ENCODE peak calls at places on chromosomes 5 and 9, in four cellular contexts. One of them, this sample, is unnamed.
A peak's percentile ranks its signal among the peaks of the same experiment; 100 is the strongest.

GRCh38 chr5:61407706-61408105 is 75.6 kb downstream of the ZSWIM6 start:
- DNase-seq in amygdala: no peak
- DNase-seq in G401: peak; percentile 51
- DNase-seq in stimulated activated CD4-positive, alpha-beta T cell treated with anti-CD3 and anti-CD28 coated beads, TNF-alpha, amount 100 ng/mL, for 1 hour: no peak
- DNase-seq in this sample: no peak

GRCh38 chr5:127070243-127070642 is 3.1 kb downstream of the C5orf63 start:
- DNase-seq in amygdala: no peak
- DNase-seq in G401: no peak
- DNase-seq in stimulated activated CD4-positive, alpha-beta T cell treated with anti-CD3 and anti-CD28 coated beads, TNF-alpha, amount 100 ng/mL, for 1 hour: no peak
- DNase-seq in this sample: no peak

GRCh38 chr9:81964216-81965171 is 21.2 kb downstream of the SPATA31D3 start:
- DNase-seq in amygdala: no peak
- DNase-seq in G401: no peak
- DNase-seq in stimulated activated CD4-positive, alpha-beta T cell treated with anti-CD3 and anti-CD28 coated beads, TNF-alpha, amount 100 ng/mL, for 1 hour: no peak
- DNase-seq in this sample: no peak

GRCh38 chr5:133222979-133223378 is 171.2 kb downstream of the HSPA4 start:
- DNase-seq in amygdala: no peak
- DNase-seq in G401: no peak
- DNase-seq in stimulated activated CD4-positive, alpha-beta T cell treated with anti-CD3 and anti-CD28 coated beads, TNF-alpha, amount 100 ng/mL, for 1 hour: no peak
- DNase-seq in this sample: no peak

GRCh38 chr9:75133396-75133795 is 45.1 kb downstream of the OSTF1 start:
- DNase-seq in amygdala: no peak
- DNase-seq in G401: peak; percentile 5
- DNase-seq in stimulated activated CD4-positive, alpha-beta T cell treated with anti-CD3 and anti-CD28 coated beads, TNF-alpha, amount 100 ng/mL, for 1 hour: no peak
- DNase-seq in this sample: no peak

GRCh38 chr9:111253742-111254437 is 76.1 kb downstream of the OR2K2 start:
- DNase-seq in amygdala: no peak
- DNase-seq in G401: no peak
- DNase-seq in stimulated activated CD4-positive, alpha-beta T cell treated with anti-CD3 and anti-CD28 coated beads, TNF-alpha, amount 100 ng/mL, for 1 hour: no peak
- DNase-seq in this sample: no peak

GRCh38 chr9:114805670-114806551 is at the start of gene TNFSF15:
- DNase-seq in amygdala: no peak
- DNase-seq in G401: no peak
- DNase-seq in stimulated activated CD4-positive, alpha-beta T cell treated with anti-CD3 and anti-CD28 coated beads, TNF-alpha, amount 100 ng/mL, for 1 hour: no peak
- DNase-seq in this sample: no peak

GRCh38 chr9:14670718-14671117 is 22.5 kb downstream of the ZDHHC21 start:
- DNase-seq in amygdala: no peak
- DNase-seq in G401: no peak
- DNase-seq in stimulated activated CD4-positive, alpha-beta T cell treated with anti-CD3 and anti-CD28 coated beads, TNF-alpha, amount 100 ng/mL, for 1 hour: no peak
- DNase-seq in this sample: no peak

GRCh38 chr5:181207214-181207959 is 2.4 kb upstream of the TRIM7 start:
- DNase-seq in amygdala: no peak
- DNase-seq in G401: peak; percentile 89
- DNase-seq in stimulated activated CD4-positive, alpha-beta T cell treated with anti-CD3 and anti-CD28 coated beads, TNF-alpha, amount 100 ng/mL, for 1 hour: peak; percentile 62
- DNase-seq in this sample: peak; percentile 82

GRCh38 chr5:116573617-116574431 is 799 bp downstream of the SEMA6A start:
- DNase-seq in amygdala: no peak
- DNase-seq in G401: peak; percentile 42
- DNase-seq in stimulated activated CD4-positive, alpha-beta T cell treated with anti-CD3 and anti-CD28 coated beads, TNF-alpha, amount 100 ng/mL, for 1 hour: no peak
- DNase-seq in this sample: peak; percentile 29

GRCh38 chr9:89880721-89881120 is 275.9 kb downstream of the GADD45G start:
- DNase-seq in amygdala: no peak
- DNase-seq in G401: no peak
- DNase-seq in stimulated activated CD4-positive, alpha-beta T cell treated with anti-CD3 and anti-CD28 coated beads, TNF-alpha, amount 100 ng/mL, for 1 hour: no peak
- DNase-seq in this sample: no peak

GRCh38 chr5:179110528-179110927 is 50.4 kb downstream of the ZNF354C start:
- DNase-seq in amygdala: no peak
- DNase-seq in G401: no peak
- DNase-seq in stimulated activated CD4-positive, alpha-beta T cell treated with anti-CD3 and anti-CD28 coated beads, TNF-alpha, amount 100 ng/mL, for 1 hour: no peak
- DNase-seq in this sample: no peak

GRCh38 chr5:52007230-52007858 is 624.1 kb downstream of the ISL1 start:
- DNase-seq in amygdala: no peak
- DNase-seq in G401: peak; percentile 42
- DNase-seq in stimulated activated CD4-positive, alpha-beta T cell treated with anti-CD3 and anti-CD28 coated beads, TNF-alpha, amount 100 ng/mL, for 1 hour: no peak
- DNase-seq in this sample: no peak

GRCh38 chr9:134314950-134315715 is 11.1 kb upstream of the RXRA start:
- DNase-seq in amygdala: no peak
- DNase-seq in G401: no peak
- DNase-seq in stimulated activated CD4-positive, alpha-beta T cell treated with anti-CD3 and anti-CD28 coated beads, TNF-alpha, amount 100 ng/mL, for 1 hour: no peak
- DNase-seq in this sample: no peak

GRCh38 chr5:172945151-172945550 is 14.1 kb upstream of the RPL26L1 start:
- DNase-seq in amygdala: no peak
- DNase-seq in G401: no peak
- DNase-seq in stimulated activated CD4-positive, alpha-beta T cell treated with anti-CD3 and anti-CD28 coated beads, TNF-alpha, amount 100 ng/mL, for 1 hour: no peak
- DNase-seq in this sample: no peak

GRCh38 chr5:141883184-141883947 is 5.2 kb upstream of the PCDH1 start:
- DNase-seq in amygdala: no peak
- DNase-seq in G401: peak; percentile 69
- DNase-seq in stimulated activated CD4-positive, alpha-beta T cell treated with anti-CD3 and anti-CD28 coated beads, TNF-alpha, amount 100 ng/mL, for 1 hour: no peak
- DNase-seq in this sample: peak; percentile 51

GRCh38 chr5:57435701-57436134 is 46.9 kb downstream of the ACTBL2 start:
- DNase-seq in amygdala: no peak
- DNase-seq in G401: no peak
- DNase-seq in stimulated activated CD4-positive, alpha-beta T cell treated with anti-CD3 and anti-CD28 coated beads, TNF-alpha, amount 100 ng/mL, for 1 hour: no peak
- DNase-seq in this sample: no peak

GRCh38 chr9:13213337-13213736 is 66.2 kb downstream of the MPDZ start:
- DNase-seq in amygdala: no peak
- DNase-seq in G401: no peak
- DNase-seq in stimulated activated CD4-positive, alpha-beta T cell treated with anti-CD3 and anti-CD28 coated beads, TNF-alpha, amount 100 ng/mL, for 1 hour: no peak
- DNase-seq in this sample: no peak

GRCh38 chr5:82277987-82278710 is at the start of gene RPS23:
- DNase-seq in amygdala: peak; percentile 79
- DNase-seq in G401: peak; percentile 93
- DNase-seq in stimulated activated CD4-positive, alpha-beta T cell treated with anti-CD3 and anti-CD28 coated beads, TNF-alpha, amount 100 ng/mL, for 1 hour: peak; percentile 75
- DNase-seq in this sample: peak; percentile 93

GRCh38 chr5:151214614-151215545 is 9.0 kb downstream of the CCDC69 start:
- DNase-seq in amygdala: no peak
- DNase-seq in G401: no peak
- DNase-seq in stimulated activated CD4-positive, alpha-beta T cell treated with anti-CD3 and anti-CD28 coated beads, TNF-alpha, amount 100 ng/mL, for 1 hour: no peak
- DNase-seq in this sample: no peak

GRCh38 chr5:119470851-119471451 is 18.7 kb downstream of the HSD17B4 start:
- DNase-seq in amygdala: no peak
- DNase-seq in G401: peak; percentile 12
- DNase-seq in stimulated activated CD4-positive, alpha-beta T cell treated with anti-CD3 and anti-CD28 coated beads, TNF-alpha, amount 100 ng/mL, for 1 hour: no peak
- DNase-seq in this sample: no peak

GRCh38 chr5:88298425-88298824 is 29.8 kb upstream of the TMEM161B start:
- DNase-seq in amygdala: no peak
- DNase-seq in G401: no peak
- DNase-seq in stimulated activated CD4-positive, alpha-beta T cell treated with anti-CD3 and anti-CD28 coated beads, TNF-alpha, amount 100 ng/mL, for 1 hour: no peak
- DNase-seq in this sample: no peak

GRCh38 chr5:169273881-169274280 is 27.1 kb downstream of the SLIT3 start:
- DNase-seq in amygdala: no peak
- DNase-seq in G401: no peak
- DNase-seq in stimulated activated CD4-positive, alpha-beta T cell treated with anti-CD3 and anti-CD28 coated beads, TNF-alpha, amount 100 ng/mL, for 1 hour: no peak
- DNase-seq in this sample: no peak

GRCh38 chr5:78984020-78984610 is 995 bp downstream of the ARSB start:
- DNase-seq in amygdala: no peak
- DNase-seq in G401: no peak
- DNase-seq in stimulated activated CD4-positive, alpha-beta T cell treated with anti-CD3 and anti-CD28 coated beads, TNF-alpha, amount 100 ng/mL, for 1 hour: no peak
- DNase-seq in this sample: no peak

GRCh38 chr5:535781-536698 is 11.8 kb upstream of the SLC9A3 start:
- DNase-seq in amygdala: no peak
- DNase-seq in G401: no peak
- DNase-seq in stimulated activated CD4-positive, alpha-beta T cell treated with anti-CD3 and anti-CD28 coated beads, TNF-alpha, amount 100 ng/mL, for 1 hour: no peak
- DNase-seq in this sample: no peak

GRCh38 chr9:78612089-78612488 is 315.2 kb downstream of the PSAT1 start:
- DNase-seq in amygdala: no peak
- DNase-seq in G401: no peak
- DNase-seq in stimulated activated CD4-positive, alpha-beta T cell treated with anti-CD3 and anti-CD28 coated beads, TNF-alpha, amount 100 ng/mL, for 1 hour: no peak
- DNase-seq in this sample: no peak

GRCh38 chr5:133635051-133635450 is 22.7 kb upstream of the FSTL4 start:
- DNase-seq in amygdala: no peak
- DNase-seq in G401: no peak
- DNase-seq in stimulated activated CD4-positive, alpha-beta T cell treated with anti-CD3 and anti-CD28 coated beads, TNF-alpha, amount 100 ng/mL, for 1 hour: no peak
- DNase-seq in this sample: no peak

GRCh38 chr5:56078675-56079500 is 84.1 kb upstream of the IL6ST start:
- DNase-seq in amygdala: no peak
- DNase-seq in G401: no peak
- DNase-seq in stimulated activated CD4-positive, alpha-beta T cell treated with anti-CD3 and anti-CD28 coated beads, TNF-alpha, amount 100 ng/mL, for 1 hour: no peak
- DNase-seq in this sample: no peak

GRCh38 chr5:2334686-2335085 is 416.8 kb downstream of the IRX2 start:
- DNase-seq in amygdala: no peak
- DNase-seq in G401: peak; percentile 4
- DNase-seq in stimulated activated CD4-positive, alpha-beta T cell treated with anti-CD3 and anti-CD28 coated beads, TNF-alpha, amount 100 ng/mL, for 1 hour: no peak
- DNase-seq in this sample: no peak

GRCh38 chr5:31921852-31922305 is 252.2 kb downstream of the GOLPH3 start:
- DNase-seq in amygdala: no peak
- DNase-seq in G401: no peak
- DNase-seq in stimulated activated CD4-positive, alpha-beta T cell treated with anti-CD3 and anti-CD28 coated beads, TNF-alpha, amount 100 ng/mL, for 1 hour: no peak
- DNase-seq in this sample: no peak

GRCh38 chr5:71693828-71694427 is 25.1 kb upstream of the CARTPT start:
- DNase-seq in amygdala: no peak
- DNase-seq in G401: no peak
- DNase-seq in stimulated activated CD4-positive, alpha-beta T cell treated with anti-CD3 and anti-CD28 coated beads, TNF-alpha, amount 100 ng/mL, for 1 hour: no peak
- DNase-seq in this sample: no peak

GRCh38 chr5:89028579-89029272 is 145.7 kb upstream of the MEF2C start:
- DNase-seq in amygdala: no peak
- DNase-seq in G401: no peak
- DNase-seq in stimulated activated CD4-positive, alpha-beta T cell treated with anti-CD3 and anti-CD28 coated beads, TNF-alpha, amount 100 ng/mL, for 1 hour: no peak
- DNase-seq in this sample: no peak

GRCh38 chr9:22211588-22212360 is 202.7 kb upstream of the CDKN2B start:
- DNase-seq in amygdala: no peak
- DNase-seq in G401: no peak
- DNase-seq in stimulated activated CD4-positive, alpha-beta T cell treated with anti-CD3 and anti-CD28 coated beads, TNF-alpha, amount 100 ng/mL, for 1 hour: no peak
- DNase-seq in this sample: no peak

GRCh38 chr5:128426090-128426534 is 111.9 kb downstream of the FBN2 start:
- DNase-seq in amygdala: no peak
- DNase-seq in G401: no peak
- DNase-seq in stimulated activated CD4-positive, alpha-beta T cell treated with anti-CD3 and anti-CD28 coated beads, TNF-alpha, amount 100 ng/mL, for 1 hour: no peak
- DNase-seq in this sample: no peak

GRCh38 chr5:14351845-14352712 is 208.9 kb downstream of the TRIO start:
- DNase-seq in amygdala: peak; percentile 26
- DNase-seq in G401: peak; percentile 87
- DNase-seq in stimulated activated CD4-positive, alpha-beta T cell treated with anti-CD3 and anti-CD28 coated beads, TNF-alpha, amount 100 ng/mL, for 1 hour: peak; percentile 24
- DNase-seq in this sample: peak; percentile 67

GRCh38 chr9:93302586-93303257 is 118.8 kb downstream of the WNK2 start:
- DNase-seq in amygdala: no peak
- DNase-seq in G401: peak; percentile 30
- DNase-seq in stimulated activated CD4-positive, alpha-beta T cell treated with anti-CD3 and anti-CD28 coated beads, TNF-alpha, amount 100 ng/mL, for 1 hour: peak; percentile 16
- DNase-seq in this sample: peak; percentile 47

GRCh38 chr5:24621809-24622208 is 23.0 kb downstream of the CDH10 start:
- DNase-seq in amygdala: no peak
- DNase-seq in G401: peak; percentile 72
- DNase-seq in stimulated activated CD4-positive, alpha-beta T cell treated with anti-CD3 and anti-CD28 coated beads, TNF-alpha, amount 100 ng/mL, for 1 hour: no peak
- DNase-seq in this sample: no peak

GRCh38 chr5:142770650-142771609 is 753 bp downstream of the ARHGAP26 start:
- DNase-seq in amygdala: peak; percentile 14
- DNase-seq in G401: peak; percentile 60
- DNase-seq in stimulated activated CD4-positive, alpha-beta T cell treated with anti-CD3 and anti-CD28 coated beads, TNF-alpha, amount 100 ng/mL, for 1 hour: peak; percentile 24
- DNase-seq in this sample: peak; percentile 33

GRCh38 chr5:167730121-167730520 is 561.3 kb upstream of the WWC1 start:
- DNase-seq in amygdala: no peak
- DNase-seq in G401: no peak
- DNase-seq in stimulated activated CD4-positive, alpha-beta T cell treated with anti-CD3 and anti-CD28 coated beads, TNF-alpha, amount 100 ng/mL, for 1 hour: no peak
- DNase-seq in this sample: no peak

This sample was measured in dorsolateral prefrontal cortex.